ENCODE peak calls at places on chromosomes 4 and X, in seven cellular contexts. F is fibroblast of the aortic adventitia; S is ovary; O is prostate gland; B is stimulated activated CD4-positive, alpha-beta T cell treated with anti-CD3 and anti-CD28 coated beads, Interleukin-1b, Interleukin-23, amount 100 ng/mL, for 24 hours; A is pancreas; R is adipocyte. C is an unnamed sample.
A peak's percentile ranks its signal among the peaks of the same experiment; 100 is the strongest.

GRCh38 chr4:33381806-33382205 is 2661.6 kb downstream of the PCDH7 start:
- DNase-seq in R (no peak), F (no peak), B (no peak), S (no peak), O (no peak), A (no peak), C (no peak)

GRCh38 chr4:7800410-7800809 is 139.3 kb downstream of the AFAP1 start:
- DNase-seq in A (no peak), S (no peak), R (no peak), F (no peak), B (no peak), O (no peak), C (no peak)

GRCh38 chr4:2820216-2820982 is 23.2 kb upstream of the ADD1 start:
- DNase-seq in S (no peak), F (no peak), B (no peak), A (peak; percentile 41), R (no peak), O (no peak), C (no peak)

GRCh38 chr4:129362685-129363274 is 266.8 kb downstream of the C4orf33 start:
- DNase-seq in F (peak; percentile 80), A (peak; percentile 44), S (peak; percentile 16), R (peak; percentile 91), O (peak; percentile 45), B (peak; percentile 16), C (peak; percentile 9)

GRCh38 chr4:185748901-185749390 is 63.0 kb downstream of the SORBS2 start:
- DNase-seq in S (no peak), R (no peak), F (no peak), A (no peak), O (no peak), B (no peak), C (no peak)

GRCh38 chr4:82865592-82865991 is 25.4 kb downstream of the SEC31A start:
- DNase-seq in R (peak; percentile 94), S (no peak), O (no peak), B (no peak), A (no peak), F (peak; percentile 91), C (no peak)

GRCh38 chr4:138835833-138836521 is 179.6 kb upstream of the NOCT start:
- DNase-seq in R (peak; percentile 41), S (no peak), A (peak; percentile 26), O (no peak), F (peak; percentile 49), B (no peak), C (no peak)

GRCh38 chrX:53481093-53481492 is 46.9 kb upstream of the HSD17B10 start:
- DNase-seq in O (no peak), B (no peak), S (no peak), R (peak; percentile 10), A (no peak), F (no peak), C (no peak)

GRCh38 chrX:123833387-123833786 is 26.5 kb upstream of the XIAP start:
- DNase-seq in B (peak; percentile 30), F (peak; percentile 56), R (peak; percentile 67), O (peak; percentile 45), A (peak; percentile 34), S (peak; percentile 26), C (peak; percentile 49)

C was measured in frontal cortex.